ENCODE peak calls at places on chromosomes 6 and 20, in seven cellular contexts. L is nucleus accumbens; R is mucosa of descending colon; I is kidney tubule cell; P is stimulated activated CD4-positive, alpha-beta T cell treated with anti-CD3 and anti-CD28 coated beads, Interleukin-15, amount 100 ng/mL, for 1 hour; N is activated T-helper 2 cell treated with anti-CD3 and anti-CD28 coated beads, Interferon-gamma antibody, Interleukin-2, Interleukin-4, amounts not matched to agents 10 μg/mL and 5 μg/mL and 100 μg/mL, durations not matched to agents 14 hours and 24 hours and 36 hours; Y is naive thymus-derived CD4-positive, alpha-beta T cell. V is an unnamed sample.

GRCh38 chr20:17611290-17611539 is 41.3 kb downstream of the DSTN start:
- DNase-seq in L (no peak), R (no peak), I (peak), P (no peak), N (no peak), Y (no peak), V (no peak)

GRCh38 chr6:116087437-116088027 is 13.1 kb upstream of the NT5DC1 start:
- DNase-seq in L (no peak), R (no peak), I (peak), P (no peak), N (no peak), Y (no peak), V (no peak)

GRCh38 chr6:41406821-41407787 is 71.7 kb downstream of the NCR2 start:
- DNase-seq in L (no peak), R (no peak), I (no peak), P (no peak), N (no peak), Y (no peak), V (no peak)

GRCh38 chr6:106739387-106739786 is 110.0 kb downstream of the QRSL1 start:
- DNase-seq in L (peak), R (peak), I (peak), P (no peak), N (no peak), Y (no peak), V (no peak)

GRCh38 chr20:63061051-63061531 is 54.3 kb upstream of the BHLHE23 start:
- DNase-seq in L (no peak), R (no peak), I (no peak), P (no peak), N (no peak), Y (no peak), V (no peak)

GRCh38 chr6:12208190-12208589 is 82.0 kb upstream of the EDN1 start:
- DNase-seq in L (no peak), R (peak), I (peak), P (no peak), N (no peak), Y (no peak), V (no peak)

GRCh38 chr6:129920103-129920798 is 59.1 kb upstream of the TMEM244 start:
- DNase-seq in L (no peak), R (peak), I (peak), P (no peak), N (no peak), Y (no peak), V (no peak)

GRCh38 chr6:14816106-14816864 is 429.6 kb upstream of the JARID2 start:
- DNase-seq in L (peak), R (no peak), I (no peak), P (no peak), N (no peak), Y (no peak), V (peak)

GRCh38 chr20:13219327-13220193 is 1.5 kb upstream of the ISM1 start:
- DNase-seq in L (no peak), R (no peak), I (no peak), P (no peak), N (no peak), Y (no peak), V (no peak)